ENCODE peak calls at places on chromosomes 12 and 14, in six cellular contexts. J is anterior cingulate cortex; G is psoas muscle; R is naive thymus-derived CD4-positive, alpha-beta T cell; D is stimulated activated CD4-positive, alpha-beta T cell treated with anti-CD3 and anti-CD28 coated beads, Interleukin-2, amount 100 ng/mL, for 48 hours; L is pancreas. X is an unnamed sample.

GRCh38 chr14:24110060-24110459 is 4.5 kb upstream of the DCAF11 start:
- DNase-seq in J (no peak), G (no peak), R (no peak), D (no peak), L (no peak), X (no peak)

GRCh38 chr14:73783107-73783727 is 68.4 kb upstream of the PTGR2 start:
- DNase-seq in J (no peak), G (no peak), R (no peak), D (no peak), L (no peak), X (no peak)

GRCh38 chr12:105993766-105994165 is 145.0 kb downstream of the NUAK1 start:
- DNase-seq in J (no peak), G (no peak), R (no peak), D (no peak), L (no peak), X (no peak)

GRCh38 chr12:89117448-89118034 is 234.8 kb downstream of the DUSP6 start:
- DNase-seq in J (no peak), G (no peak), R (no peak), D (no peak), L (peak), X (no peak)

GRCh38 chr12:113929312-113929989 is 36.7 kb downstream of the RBM19 start:
- DNase-seq in J (no peak), G (no peak), R (no peak), D (peak), L (no peak), X (no peak)

GRCh38 chr12:7899755-7900154 is 27.0 kb upstream of the SLC2A14 start:
- DNase-seq in J (no peak), G (no peak), R (no peak), D (no peak), L (no peak), X (no peak)

GRCh38 chr14:59961518-59962062 is 41.6 kb downstream of the LRRC9 start:
- DNase-seq in J (no peak), G (no peak), R (no peak), D (no peak), L (no peak), X (no peak)

GRCh38 chr12:66329941-66330340 is 27.6 kb downstream of the HELB start:
- DNase-seq in J (no peak), G (no peak), R (no peak), D (no peak), L (no peak), X (no peak)

GRCh38 chr12:103548622-103549601 is 38.2 kb upstream of the STAB2 start:
- DNase-seq in J (peak), G (peak), R (peak), D (peak), L (peak), X (peak)

GRCh38 chr12:46524778-46525177 is 152.2 kb upstream of the SLC38A2 start:
- DNase-seq in J (peak), G (peak), R (no peak), D (no peak), L (peak), X (peak)

GRCh38 chr14:68568907-68569545 is 223.8 kb downstream of the ZFP36L1 start:
- DNase-seq in J (no peak), G (no peak), R (no peak), D (no peak), L (no peak), X (no peak)

GRCh38 chr12:95220190-95220589 is 2.6 kb downstream of the VEZT start:
- DNase-seq in J (no peak), G (no peak), R (no peak), D (no peak), L (no peak), X (no peak)

GRCh38 chr14:96260341-96260821 is 4.4 kb downstream of the BDKRB1 start:
- DNase-seq in J (no peak), G (no peak), R (no peak), D (no peak), L (no peak), X (no peak)

GRCh38 chr14:77746064-77746463 is 14.9 kb downstream of the SNW1 start:
- DNase-seq in J (no peak), G (no peak), R (no peak), D (no peak), L (no peak), X (no peak)

GRCh38 chr12:106078358-106079025 is 60.3 kb downstream of the NUAK1 start:
- DNase-seq in J (peak), G (peak), R (no peak), D (no peak), L (no peak), X (peak)

GRCh38 chr14:94056579-94057308 is 24.3 kb downstream of the DDX24 start:
- DNase-seq in J (no peak), G (no peak), R (no peak), D (no peak), L (no peak), X (no peak)

GRCh38 chr12:38159591-38160317 is 156.8 kb upstream of the ALG10B start:
- DNase-seq in J (no peak), G (no peak), R (no peak), D (no peak), L (no peak), X (no peak)

GRCh38 chr12:116559330-116560080 is at the start of gene MAP1LC3B2:
- DNase-seq in J (peak), G (peak), R (peak), D (peak), L (peak), X (peak)

GRCh38 chr12:57895337-57896138 is 45.8 kb upstream of the ATP23 start:
- DNase-seq in J (no peak), G (no peak), R (no peak), D (no peak), L (no peak), X (no peak)

GRCh38 chr12:106672308-106673085 is 89.7 kb downstream of the RFX4 start:
- DNase-seq in J (no peak), G (no peak), R (no peak), D (no peak), L (no peak), X (no peak)

GRCh38 chr14:35687335-35687939 is 121.7 kb downstream of the RALGAPA1 start:
- DNase-seq in J (peak), G (no peak), R (peak), D (peak), L (no peak), X (no peak)

GRCh38 chr14:33375781-33376180 is 437.1 kb downstream of the NPAS3 start:
- DNase-seq in J (no peak), G (no peak), R (no peak), D (no peak), L (no peak), X (no peak)

GRCh38 chr12:232731-233614 is 19.0 kb upstream of the SLC6A12 start:
- DNase-seq in J (no peak), G (no peak), R (no peak), D (no peak), L (no peak), X (no peak)

GRCh38 chr14:55136868-55137785 is 8.1 kb downstream of the LGALS3 start:
- DNase-seq in J (peak), G (peak), R (no peak), D (no peak), L (peak), X (peak)

GRCh38 chr12:30823140-30823669 is 68.5 kb upstream of the CAPRIN2 start:
- DNase-seq in J (no peak), G (peak), R (peak), D (peak), L (no peak), X (peak)

GRCh38 chr12:53231859-53232640 is at the start of gene RARG:
- DNase-seq in J (peak), G (peak), R (no peak), D (peak), L (peak), X (peak)

GRCh38 chr12:122946690-122947271 is 19.5 kb downstream of the ABCB9 start:
- DNase-seq in J (no peak), G (peak), R (no peak), D (peak), L (peak), X (peak)

GRCh38 chr12:9361879-9362326 is 153.7 kb upstream of the PZP start:
- DNase-seq in J (no peak), G (no peak), R (no peak), D (no peak), L (no peak), X (no peak)

GRCh38 chr14:75711796-75712211 is 50.8 kb downstream of the TTLL5 start:
- DNase-seq in J (peak), G (peak), R (no peak), D (no peak), L (peak), X (peak)

GRCh38 chr14:94592457-94592856 is 11.2 kb downstream of the SERPINA5 start:
- DNase-seq in J (no peak), G (no peak), R (no peak), D (no peak), L (no peak), X (no peak)

GRCh38 chr12:50542448-50542847 is 37.7 kb downstream of the DIP2B start:
- DNase-seq in J (no peak), G (no peak), R (no peak), D (no peak), L (no peak), X (no peak)

GRCh38 chr14:104436047-104436531 is 143.5 kb upstream of the C14orf180 start:
- DNase-seq in J (no peak), G (peak), R (no peak), D (no peak), L (peak), X (peak)

GRCh38 chr14:47935332-47935731 is 259.9 kb upstream of the MDGA2 start:
- DNase-seq in J (no peak), G (no peak), R (no peak), D (no peak), L (no peak), X (no peak)

GRCh38 chr14:57725399-57726077 is 140.4 kb downstream of the SLC35F4 start:
- DNase-seq in J (no peak), G (no peak), R (no peak), D (no peak), L (no peak), X (no peak)

X was measured in left cardiac atrium.